ENCODE peak calls at places on chromosomes 6 and 20, in seven cellular contexts. M is EL, R is activated T-helper 1 cell treated with Interleukin-2 at 50 U/mL for 16 hours, H is kidney, L is cardiac fibroblast, V is amniotic stem cell, E is iris pigment epithelial cell. U is an unnamed sample.

GRCh38 chr6:28764761-28765282 is 159.0 kb downstream of the TRIM27 start:
- DNase-seq in R (no peak), M (no peak), H (no peak), V (no peak), L (no peak), E (peak; percentile 20), U (no peak)

GRCh38 chr6:136608991-136609390 is 58.8 kb upstream of the MAP7 start:
- DNase-seq in E (peak; percentile 90), V (peak; percentile 27), M (peak; percentile 72), L (peak; percentile 72), H (no peak), R (no peak), U (no peak)

GRCh38 chr20:51799586-51799985 is 2.7 kb downstream of the SALL4 start:
- DNase-seq in M (no peak), E (no peak), R (no peak), L (no peak), V (no peak), H (no peak), U (no peak)

GRCh38 chr20:48975955-48976354 is 54.4 kb downstream of the ARFGEF2 start:
- DNase-seq in H (no peak), M (no peak), E (no peak), V (no peak), R (no peak), L (no peak), U (no peak)

GRCh38 chr6:75621846-75622245 is 20.2 kb downstream of the SENP6 start:
- DNase-seq in M (no peak), V (no peak), H (no peak), L (no peak), R (no peak), E (no peak), U (no peak)

GRCh38 chr20:6123650-6124014 is 802 bp upstream of the FERMT1 start:
- DNase-seq in H (no peak), V (no peak), E (no peak), L (no peak), M (no peak), R (no peak), U (no peak)

GRCh38 chr20:20161611-20162010 is 109.3 kb downstream of the CFAP61 start:
- DNase-seq in E (no peak), M (no peak), R (no peak), H (no peak), V (no peak), L (no peak), U (no peak)

GRCh38 chr6:157094038-157094437 is 229.3 kb downstream of the TMEM242 start:
- DNase-seq in E (no peak), V (no peak), R (no peak), M (no peak), H (no peak), L (no peak), U (no peak)

GRCh38 chr6:40997256-40997957 is 41.6 kb downstream of the UNC5CL start:
- DNase-seq in E (peak; percentile 74), R (no peak), M (peak; percentile 66), H (no peak), V (peak; percentile 23), L (peak; percentile 74), U (peak; percentile 13)

GRCh38 chr6:5132741-5133140 is 47.6 kb downstream of the PPP1R3G start:
- DNase-seq in M (no peak), L (peak; percentile 98), V (no peak), R (no peak), H (peak; percentile 91), E (peak; percentile 70), U (no peak)

GRCh38 chr6:1524040-1524480 is 85.7 kb upstream of the FOXC1 start:
- DNase-seq in R (peak; percentile 55), E (peak; percentile 69), H (peak; percentile 87), M (peak; percentile 64), V (no peak), L (peak; percentile 65), U (no peak)

GRCh38 chr6:111781055-111781708 is 92.1 kb downstream of the FYN start:
- DNase-seq in H (no peak), V (no peak), L (peak; percentile 89), E (peak; percentile 92), R (no peak), M (no peak), U (no peak)

GRCh38 chr6:17851720-17852161 is 135.7 kb downstream of the KIF13A start:
- DNase-seq in L (peak; percentile 63), H (no peak), E (peak; percentile 75), V (peak; percentile 35), M (peak; percentile 35), R (no peak), U (no peak)

GRCh38 chr20:19935842-19936241 is 81.3 kb upstream of the NAA20 start:
- DNase-seq in H (peak; percentile 82), V (no peak), M (no peak), L (no peak), R (no peak), E (no peak), U (no peak)

GRCh38 chr20:32474967-32475819 is 109.9 kb downstream of the NOL4L start:
- DNase-seq in M (peak; percentile 99), V (peak; percentile 80), R (no peak), L (peak; percentile 99), E (peak; percentile 98), H (peak; percentile 99), U (peak; percentile 83)

GRCh38 chr6:111739257-111739696 is 133.6 kb upstream of the TRAF3IP2 start:
- DNase-seq in R (no peak), M (no peak), V (no peak), E (no peak), H (no peak), L (no peak), U (no peak)

GRCh38 chr6:107977283-107977682 is 19.3 kb upstream of the SEC63 start:
- DNase-seq in M (peak; percentile 49), R (no peak), L (peak; percentile 62), V (peak; percentile 24), H (no peak), E (peak; percentile 34), U (no peak)

GRCh38 chr20:51077601-51078000 is 54.7 kb upstream of the KCNG1 start:
- DNase-seq in V (no peak), E (no peak), R (no peak), H (no peak), M (no peak), L (no peak), U (no peak)